ENCODE peak calls at places on chromosomes 4 and X, in eight cellular contexts. E is GM23338, M is GM23248, W is hepatocyte, V is PC-3, A is neural progenitor cell, T is MM.1S, B is HCT116. N is an unnamed sample.

GRCh38 chrX:13968198-13968597 is 61.5 kb downstream of the GEMIN8 start:
- DNase-seq in V (no peak), W (no peak), A (no peak), B (no peak), T (no peak), M (no peak), E (no peak), N (no peak)

GRCh38 chr4:173074501-173074946 is 94.1 kb upstream of the GALNT7 start:
- DNase-seq in T (no peak), W (peak; percentile 68), B (peak; percentile 4), M (peak; percentile 51), V (peak; percentile 73), E (peak; percentile 76), A (peak; percentile 49), N (no peak)

GRCh38 chr4:78369691-78370090 is 181.9 kb upstream of the ANXA3 start:
- DNase-seq in A (peak; percentile 49), B (no peak), E (peak; percentile 68), V (no peak), M (peak; percentile 63), W (no peak), T (no peak), N (no peak)

GRCh38 chr4:735583-735982 is 30.0 kb downstream of the PCGF3 start:
- DNase-seq in A (no peak), V (no peak), B (no peak), M (no peak), E (no peak), W (no peak), T (no peak), N (no peak)

GRCh38 chrX:40318796-40319195 is 221.0 kb upstream of the BCOR start:
- DNase-seq in M (no peak), T (no peak), E (no peak), A (no peak), B (no peak), W (no peak), V (no peak), N (no peak)

GRCh38 chrX:97683256-97683655 is 799.5 kb downstream of the RPA4 start:
- DNase-seq in W (no peak), M (no peak), E (no peak), A (no peak), V (no peak), B (no peak), T (no peak), N (no peak)

GRCh38 chr4:94877973-94878372 is 120.2 kb downstream of the BMPR1B start:
- DNase-seq in E (no peak), M (peak; percentile 72), W (no peak), B (no peak), V (peak; percentile 47), A (no peak), T (no peak), N (no peak)

GRCh38 chr4:185115827-185116232 is 27.2 kb upstream of the SLC25A4 start:
- DNase-seq in W (peak; percentile 89), E (peak; percentile 88), T (no peak), M (peak; percentile 11), A (peak; percentile 56), B (no peak), V (no peak), N (no peak)

GRCh38 chr4:13102344-13102743 is 381.8 kb downstream of the RAB28 start:
- DNase-seq in W (no peak), V (no peak), A (no peak), M (no peak), T (no peak), E (no peak), B (no peak), N (no peak)

GRCh38 chrX:144683247-144683646 is 564.1 kb upstream of the SPANXN1 start:
- DNase-seq in B (no peak), M (no peak), T (no peak), W (no peak), E (no peak), A (no peak), V (no peak), N (no peak)

DNA sequence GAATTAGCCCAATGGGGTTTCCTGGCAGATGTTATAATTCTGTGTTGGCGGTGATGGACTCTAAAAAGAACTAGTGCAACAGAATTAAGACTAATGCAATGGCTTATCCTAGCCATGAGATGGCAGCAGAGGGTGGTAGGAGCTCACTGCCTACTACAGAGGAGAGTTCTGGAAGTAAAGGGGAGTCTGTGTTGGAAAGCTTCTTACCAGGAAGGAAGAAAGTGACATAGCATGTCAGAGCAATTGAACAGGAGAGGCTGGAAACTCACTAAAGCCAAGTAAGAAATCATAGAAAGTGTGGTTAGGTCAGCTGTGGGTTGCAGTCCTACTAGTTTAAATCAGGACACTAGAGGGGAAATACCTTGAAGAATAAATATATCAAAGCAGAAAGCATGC is 6.3 kb upstream of the TRPC5OS start:
- DNase-seq in W (peak; percentile 85), T (peak; percentile 54), B (peak; percentile 16), E (peak; percentile 69), A (peak; percentile 82), V (peak; percentile 59), M (peak; percentile 55), N (peak; percentile 28)
- TF ChIP-seq EZH2phosphoT487 in W (no peak), T (no peak), B (no peak), E (no peak), A (no peak), V (no peak), M (no peak), N (no peak)

GRCh38 chrX:25002658-25003015 is 13.1 kb downstream of the ARX start:
- DNase-seq in V (no peak), B (no peak), A (peak; percentile 67), T (no peak), M (no peak), E (no peak), W (no peak), N (no peak)
- H3K4me2 ChIP-seq in V (no peak overlapping the region), B (no peak overlapping the region), A (peak overlapping the region; percentile 89), T (no peak overlapping the region), M (no peak overlapping the region), E (peak overlapping the region; percentile 84), W (peak overlapping the region; percentile 94), N (no peak overlapping the region)

DNA sequence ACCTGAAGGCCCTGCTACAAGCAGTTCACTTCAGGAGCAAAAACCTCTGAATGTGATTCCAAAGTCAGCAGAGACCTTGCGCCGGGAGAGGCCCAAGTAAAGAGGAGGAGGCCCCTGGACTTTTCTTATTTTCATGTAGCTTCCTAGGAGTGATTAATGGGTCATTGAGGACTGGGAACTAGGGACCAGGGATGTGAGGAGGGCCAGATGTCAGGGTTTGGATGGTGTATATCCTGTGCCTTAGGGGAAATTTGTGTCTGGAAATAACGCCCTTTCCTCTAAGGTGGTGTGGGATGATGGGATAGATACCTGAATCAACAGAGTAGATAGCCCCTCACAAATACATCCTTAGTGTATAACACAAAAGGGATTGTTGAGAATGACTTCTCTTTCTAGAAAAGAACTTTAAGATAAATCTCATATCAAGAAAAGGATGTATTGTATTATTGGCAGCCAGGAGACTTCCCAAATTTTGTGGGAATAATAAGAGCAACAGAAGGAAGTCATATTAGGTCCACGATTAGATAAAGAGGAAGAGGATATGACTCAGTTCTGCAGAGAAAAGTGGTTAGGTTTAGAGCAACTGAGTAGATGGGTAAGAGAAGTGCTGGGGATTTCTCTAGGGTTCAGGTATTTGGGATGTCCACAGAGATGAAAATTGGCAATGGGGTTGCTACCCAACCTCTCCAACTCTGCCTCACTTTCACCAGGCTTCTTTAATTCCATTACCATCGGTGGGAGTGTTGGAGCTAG is 1.1 kb downstream of the ITGB1BP2 start:
- DNase-seq in M (no peak), W (no peak), E (no peak), V (peak; percentile 7), A (no peak), B (no peak), T (no peak), N (no peak)
- TF ChIP-seq EZH2phosphoT487 in M (no peak), W (no peak), E (no peak), V (no peak), A (no peak), B (no peak), T (no peak), N (no peak)

GRCh38 chr4:38870098-38870850 is 2.7 kb downstream of the FAM114A1 start:
- DNase-seq in E (no peak), B (no peak), V (no peak), M (peak; percentile 57), A (no peak), T (no peak), W (no peak), N (no peak)
- H3K4me2 ChIP-seq in E (no peak overlapping the region), B (no peak overlapping the region), V (no peak overlapping the region), M (peak overlapping the region; percentile 97), A (no peak overlapping the region), T (no peak overlapping the region), W (peak overlapping the region; percentile 95), N (no peak overlapping the region)

GRCh38 chr4:54556587-54556986 is 101.2 kb upstream of the KIT start:
- DNase-seq in A (no peak), T (no peak), B (no peak), E (no peak), W (no peak), V (no peak), M (no peak), N (no peak)
- TF ChIP-seq EZH2phosphoT487 in A (no peak), T (no peak), B (no peak), E (no peak), W (no peak), V (no peak), M (no peak), N (no peak)

GRCh38 chr4:77082886-77083608 is 7.3 kb upstream of the CCNI start:
- DNase-seq in W (no peak), V (no peak), E (peak; percentile 37), M (no peak), A (no peak), B (no peak), T (no peak), N (no peak)

GRCh38 chr4:77078401-77078800 is 2.6 kb upstream of the CCNI start:
- DNase-seq in T (no peak), W (no peak), A (no peak), E (no peak), M (no peak), V (no peak), B (no peak), N (no peak)

GRCh38 chr4:77075869-77076801 is at the start of gene CCNI:
- DNase-seq in V (peak; percentile 91), T (peak; percentile 97), M (peak; percentile 99), B (peak; percentile 95), A (peak; percentile 99), E (peak; percentile 97), W (peak; percentile 99), N (peak; percentile 99)

GRCh38 chr4:77076889-77077635 is 1.3 kb upstream of the CCNI start:
- DNase-seq in A (no peak), E (no peak), V (no peak), T (no peak), W (no peak), B (no peak), M (no peak), N (peak; percentile 16)

DNA sequence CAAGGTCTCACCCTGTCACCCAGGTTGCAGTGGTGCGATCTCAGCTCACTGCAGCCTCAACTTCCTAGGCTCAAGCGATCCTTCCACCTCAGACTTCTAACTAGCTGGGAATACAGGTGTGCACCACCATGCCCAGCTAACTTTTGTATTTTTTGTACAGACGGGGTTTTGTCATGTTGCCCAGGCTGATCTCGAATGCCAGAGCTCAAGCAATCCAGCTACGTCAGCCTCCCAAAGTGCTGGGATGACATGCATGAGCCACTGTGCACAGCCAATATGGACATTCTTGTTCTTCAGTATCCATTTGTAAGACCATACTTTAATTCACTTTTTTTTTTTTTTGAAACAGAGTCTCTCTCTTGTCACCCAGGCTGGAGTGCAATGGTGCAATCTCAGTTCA is 3.5 kb upstream of the CCNI start:
- DNase-seq in W (no peak), B (no peak), V (no peak), M (no peak), E (no peak), T (no peak), A (no peak), N (no peak)
- H3K4me2 ChIP-seq in W (no peak overlapping the region), B (no peak overlapping the region), V (no peak overlapping the region), M (no peak overlapping the region), E (no peak overlapping the region), T (no peak overlapping the region), A (no peak overlapping the region), N (no peak overlapping the region)

N was measured in OCI-LY7.